ENCODE peak calls at places on chromosomes 2 and 18, in eight cellular contexts. One of them, this sample, is unnamed.

GRCh38 chr18:28009589-28009988 is 167.3 kb downstream of the CDH2 start:
- DNase-seq in left colon: no peak
- DNase-seq in posterior cingulate gyrus: no peak
- DNase-seq in erythroblast: no peak
- DNase-seq in retina: no peak
- DNase-seq in LoVo: no peak
- DNase-seq in cardiac fibroblast: no peak
- DNase-seq in KBM-7: no peak
- DNase-seq in this sample: no peak

GRCh38 chr2:29568135-29568534 is 353.3 kb downstream of the ALK start:
- DNase-seq in left colon: no peak
- DNase-seq in posterior cingulate gyrus: no peak
- DNase-seq in erythroblast: no peak
- DNase-seq in retina: peak
- DNase-seq in LoVo: no peak
- DNase-seq in cardiac fibroblast: no peak
- DNase-seq in KBM-7: no peak
- DNase-seq in this sample: no peak

GRCh38 chr2:179340678-179341077 is 76.0 kb upstream of the SESTD1 start:
- DNase-seq in left colon: no peak
- DNase-seq in posterior cingulate gyrus: no peak
- DNase-seq in erythroblast: no peak
- DNase-seq in retina: no peak
- DNase-seq in LoVo: no peak
- DNase-seq in cardiac fibroblast: peak
- DNase-seq in KBM-7: peak
- DNase-seq in this sample: peak

GRCh38 chr2:169476459-169476858 is 2.8 kb upstream of the BBS5 start:
- DNase-seq in left colon: no peak
- DNase-seq in posterior cingulate gyrus: no peak
- DNase-seq in erythroblast: no peak
- DNase-seq in retina: no peak
- DNase-seq in LoVo: peak
- DNase-seq in cardiac fibroblast: peak
- DNase-seq in KBM-7: no peak
- DNase-seq in this sample: peak

GRCh38 chr2:236872015-236872414 is 213.7 kb upstream of the COPS8 start:
- DNase-seq in left colon: no peak
- DNase-seq in posterior cingulate gyrus: no peak
- DNase-seq in erythroblast: no peak
- DNase-seq in retina: no peak
- DNase-seq in LoVo: no peak
- DNase-seq in cardiac fibroblast: no peak
- DNase-seq in KBM-7: no peak
- DNase-seq in this sample: no peak

GRCh38 chr18:10579079-10579867 is 53.4 kb downstream of the NAPG start:
- DNase-seq in left colon: no peak
- DNase-seq in posterior cingulate gyrus: no peak
- DNase-seq in erythroblast: no peak
- DNase-seq in retina: no peak
- DNase-seq in LoVo: no peak
- DNase-seq in cardiac fibroblast: peak
- DNase-seq in KBM-7: no peak
- DNase-seq in this sample: no peak

GRCh38 chr18:35524236-35524635 is 26.5 kb upstream of the INO80C start:
- DNase-seq in left colon: no peak
- DNase-seq in posterior cingulate gyrus: no peak
- DNase-seq in erythroblast: no peak
- DNase-seq in retina: no peak
- DNase-seq in LoVo: no peak
- DNase-seq in cardiac fibroblast: no peak
- DNase-seq in KBM-7: no peak
- DNase-seq in this sample: no peak

GRCh38 chr18:55406374-55407045 is 181.5 kb downstream of the TCF4 start:
- DNase-seq in left colon: no peak
- DNase-seq in posterior cingulate gyrus: peak
- DNase-seq in erythroblast: no peak
- DNase-seq in retina: no peak
- DNase-seq in LoVo: no peak
- DNase-seq in cardiac fibroblast: no peak
- DNase-seq in KBM-7: no peak
- DNase-seq in this sample: no peak

GRCh38 chr2:6916736-6917070 is 509 bp upstream of the RNF144A start:
- DNase-seq in left colon: no peak
- DNase-seq in posterior cingulate gyrus: no peak
- DNase-seq in erythroblast: no peak
- DNase-seq in retina: no peak
- DNase-seq in LoVo: no peak
- DNase-seq in cardiac fibroblast: no peak
- DNase-seq in KBM-7: no peak
- DNase-seq in this sample: no peak

GRCh38 chr2:235859651-235860050 is 308.5 kb downstream of the GBX2 start:
- DNase-seq in left colon: no peak
- DNase-seq in posterior cingulate gyrus: no peak
- DNase-seq in erythroblast: no peak
- DNase-seq in retina: no peak
- DNase-seq in LoVo: no peak
- DNase-seq in cardiac fibroblast: peak
- DNase-seq in KBM-7: no peak
- DNase-seq in this sample: no peak

GRCh38 chr2:45394216-45394615 is 216.9 kb downstream of the SRBD1 start:
- DNase-seq in left colon: no peak
- DNase-seq in posterior cingulate gyrus: no peak
- DNase-seq in erythroblast: no peak
- DNase-seq in retina: no peak
- DNase-seq in LoVo: no peak
- DNase-seq in cardiac fibroblast: no peak
- DNase-seq in KBM-7: no peak
- DNase-seq in this sample: no peak

GRCh38 chr2:1894578-1894977 is 150.3 kb upstream of the PXDN start:
- DNase-seq in left colon: no peak
- DNase-seq in posterior cingulate gyrus: no peak
- DNase-seq in erythroblast: no peak
- DNase-seq in retina: no peak
- DNase-seq in LoVo: no peak
- DNase-seq in cardiac fibroblast: no peak
- DNase-seq in KBM-7: no peak
- DNase-seq in this sample: no peak

GRCh38 chr2:100253786-100254185 is 68.5 kb downstream of the LONRF2 start:
- DNase-seq in left colon: no peak
- DNase-seq in posterior cingulate gyrus: no peak
- DNase-seq in erythroblast: no peak
- DNase-seq in retina: no peak
- DNase-seq in LoVo: no peak
- DNase-seq in cardiac fibroblast: no peak
- DNase-seq in KBM-7: no peak
- DNase-seq in this sample: no peak

GRCh38 chr2:16242906-16243305 is 302.6 kb downstream of the MYCN start:
- DNase-seq in left colon: no peak
- DNase-seq in posterior cingulate gyrus: no peak
- DNase-seq in erythroblast: no peak
- DNase-seq in retina: no peak
- DNase-seq in LoVo: no peak
- DNase-seq in cardiac fibroblast: no peak
- DNase-seq in KBM-7: no peak
- DNase-seq in this sample: no peak

GRCh38 chr2:217617496-217618085 is 385.2 kb downstream of the TNS1 start:
- DNase-seq in left colon: no peak
- DNase-seq in posterior cingulate gyrus: no peak
- DNase-seq in erythroblast: no peak
- DNase-seq in retina: peak
- DNase-seq in LoVo: no peak
- DNase-seq in cardiac fibroblast: no peak
- DNase-seq in KBM-7: no peak
- DNase-seq in this sample: no peak

GRCh38 chr2:38528008-38528442 is 74.7 kb downstream of the HNRNPLL start:
- DNase-seq in left colon: no peak
- DNase-seq in posterior cingulate gyrus: peak
- DNase-seq in erythroblast: peak
- DNase-seq in retina: peak
- DNase-seq in LoVo: peak
- DNase-seq in cardiac fibroblast: peak
- DNase-seq in KBM-7: peak
- DNase-seq in this sample: peak

GRCh38 chr2:227228061-227228667 is 63.7 kb downstream of the COL4A3 start:
- DNase-seq in left colon: peak
- DNase-seq in posterior cingulate gyrus: peak
- DNase-seq in erythroblast: no peak
- DNase-seq in retina: peak
- DNase-seq in LoVo: peak
- DNase-seq in cardiac fibroblast: no peak
- DNase-seq in KBM-7: no peak
- DNase-seq in this sample: no peak

GRCh38 chr18:23799540-23799939 is 110.3 kb downstream of the LAMA3 start:
- DNase-seq in left colon: no peak
- DNase-seq in posterior cingulate gyrus: no peak
- DNase-seq in erythroblast: no peak
- DNase-seq in retina: no peak
- DNase-seq in LoVo: no peak
- DNase-seq in cardiac fibroblast: no peak
- DNase-seq in KBM-7: no peak
- DNase-seq in this sample: no peak

GRCh38 chr2:142742301-142743214 is 134.9 kb upstream of the KYNU start:
- DNase-seq in left colon: no peak
- DNase-seq in posterior cingulate gyrus: no peak
- DNase-seq in erythroblast: no peak
- DNase-seq in retina: no peak
- DNase-seq in LoVo: no peak
- DNase-seq in cardiac fibroblast: peak
- DNase-seq in KBM-7: no peak
- DNase-seq in this sample: no peak

GRCh38 chr2:238382381-238382781 is 44.3 kb upstream of the ASB1 start:
- DNase-seq in left colon: no peak
- DNase-seq in posterior cingulate gyrus: no peak
- DNase-seq in erythroblast: no peak
- DNase-seq in retina: no peak
- DNase-seq in LoVo: no peak
- DNase-seq in cardiac fibroblast: peak
- DNase-seq in KBM-7: no peak
- DNase-seq in this sample: no peak

GRCh38 chr2:239606955-239607794 is 206.4 kb upstream of the HDAC4 start:
- DNase-seq in left colon: no peak
- DNase-seq in posterior cingulate gyrus: no peak
- DNase-seq in erythroblast: no peak
- DNase-seq in retina: no peak
- DNase-seq in LoVo: no peak
- DNase-seq in cardiac fibroblast: no peak
- DNase-seq in KBM-7: no peak
- DNase-seq in this sample: no peak

GRCh38 chr2:215921884-215922283 is 91.5 kb downstream of the MREG start:
- DNase-seq in left colon: no peak
- DNase-seq in posterior cingulate gyrus: no peak
- DNase-seq in erythroblast: peak
- DNase-seq in retina: no peak
- DNase-seq in LoVo: no peak
- DNase-seq in cardiac fibroblast: peak
- DNase-seq in KBM-7: peak
- DNase-seq in this sample: peak

GRCh38 chr2:111168528-111168929 is 47.8 kb downstream of the BCL2L11 start:
- DNase-seq in left colon: peak
- DNase-seq in posterior cingulate gyrus: peak
- DNase-seq in erythroblast: peak
- DNase-seq in retina: no peak
- DNase-seq in LoVo: peak
- DNase-seq in cardiac fibroblast: peak
- DNase-seq in KBM-7: peak
- DNase-seq in this sample: no peak

GRCh38 chr2:170226216-170226615 is 48.3 kb downstream of the MYO3B start:
- DNase-seq in left colon: no peak
- DNase-seq in posterior cingulate gyrus: no peak
- DNase-seq in erythroblast: no peak
- DNase-seq in retina: no peak
- DNase-seq in LoVo: no peak
- DNase-seq in cardiac fibroblast: no peak
- DNase-seq in KBM-7: no peak
- DNase-seq in this sample: no peak

GRCh38 chr2:15678346-15678745 is 86.7 kb downstream of the DDX1 start:
- DNase-seq in left colon: no peak
- DNase-seq in posterior cingulate gyrus: no peak
- DNase-seq in erythroblast: no peak
- DNase-seq in retina: no peak
- DNase-seq in LoVo: no peak
- DNase-seq in cardiac fibroblast: no peak
- DNase-seq in KBM-7: no peak
- DNase-seq in this sample: no peak

GRCh38 chr2:43417296-43417695 is 178.5 kb downstream of the THADA start:
- DNase-seq in left colon: no peak
- DNase-seq in posterior cingulate gyrus: no peak
- DNase-seq in erythroblast: no peak
- DNase-seq in retina: no peak
- DNase-seq in LoVo: no peak
- DNase-seq in cardiac fibroblast: no peak
- DNase-seq in KBM-7: no peak
- DNase-seq in this sample: no peak

GRCh38 chr2:127455566-127456493 is 37.6 kb downstream of the PROC start:
- DNase-seq in left colon: peak
- DNase-seq in posterior cingulate gyrus: no peak
- DNase-seq in erythroblast: no peak
- DNase-seq in retina: peak
- DNase-seq in LoVo: peak
- DNase-seq in cardiac fibroblast: no peak
- DNase-seq in KBM-7: no peak
- DNase-seq in this sample: peak

GRCh38 chr2:47346107-47346506 is 56.8 kb upstream of the MSH2 start:
- DNase-seq in left colon: no peak
- DNase-seq in posterior cingulate gyrus: no peak
- DNase-seq in erythroblast: no peak
- DNase-seq in retina: no peak
- DNase-seq in LoVo: no peak
- DNase-seq in cardiac fibroblast: no peak
- DNase-seq in KBM-7: no peak
- DNase-seq in this sample: no peak

This sample was measured in HepG2.